ENCODE peak calls at places on chromosomes 5 and 9, in nine cellular contexts. R is uterus; S is T-helper 9 cell; H is posterior cingulate gyrus; B is GM19239; O is CD8-positive, alpha-beta memory T cell; D is activated CD4-positive, alpha-beta memory T cell treated with anti-CD3 and anti-CD28 coated beads, Interleukin-2, amount 10 ng/mL, durations not matched to agents 7 days and 5 days; G is mesenteric fat pad; E is A172. Q is an unnamed sample.

GRCh38 chr5:42951169-42951846 is 88.8 kb downstream of the ANXA2R start:
- DNase-seq in H (no peak), D (peak), B (peak), E (no peak), O (peak), S (peak), R (no peak), G (no peak), Q (peak)

GRCh38 chr9:116421006-116421538 is 266.0 kb upstream of the TRIM32 start:
- DNase-seq in S (no peak), H (no peak), D (no peak), B (no peak), E (no peak), R (no peak), G (no peak), O (no peak), Q (no peak)

GRCh38 chr9:136157477-136158265 is 39.0 kb upstream of the TMEM250 start:
- DNase-seq in D (no peak), H (peak), E (no peak), S (no peak), B (no peak), G (no peak), R (no peak), O (no peak), Q (no peak)

GRCh38 chr9:83043583-83043982 is 19.4 kb downstream of the RASEF start:
- DNase-seq in G (no peak), D (no peak), O (no peak), B (no peak), S (no peak), R (no peak), E (no peak), H (no peak), Q (no peak)

GRCh38 chr9:84170521-84171141 is 169.9 kb downstream of the SLC28A3 start:
- DNase-seq in H (peak), O (no peak), D (no peak), G (no peak), B (no peak), S (no peak), E (peak), R (peak), Q (no peak)

GRCh38 chr9:129407905-129408452 is 212.9 kb downstream of the C9orf50 start:
- DNase-seq in E (no peak), D (no peak), O (no peak), H (peak), B (no peak), G (no peak), S (no peak), R (no peak), Q (no peak)

GRCh38 chr9:136673088-136673969 is 10.6 kb downstream of the EGFL7 start:
- DNase-seq in S (no peak), G (no peak), H (no peak), B (no peak), R (no peak), O (no peak), E (no peak), D (no peak), Q (no peak)

GRCh38 chr9:34545497-34545896 is 22.7 kb upstream of the ENHO start:
- DNase-seq in O (no peak), D (no peak), G (no peak), B (no peak), E (no peak), H (no peak), S (no peak), R (no peak), Q (no peak)

GRCh38 chr5:163861670-163862069 is 356.3 kb downstream of the MAT2B start:
- DNase-seq in B (no peak), S (no peak), G (no peak), E (peak), D (no peak), R (no peak), H (no peak), O (no peak), Q (no peak)

GRCh38 chr5:14722923-14723322 is 58.4 kb downstream of the OTULIN start:
- DNase-seq in D (no peak), G (no peak), H (no peak), E (no peak), B (no peak), O (no peak), S (no peak), R (no peak), Q (no peak)

GRCh38 chr5:543755-544674 is 19.8 kb upstream of the SLC9A3 start:
- DNase-seq in G (no peak), R (no peak), H (peak), O (no peak), S (no peak), B (peak), D (peak), E (no peak), Q (peak)